ENCODE peak calls at places on chromosomes 5 and 9, in ten cellular contexts. I, B, T, K, M, A, G, J, L and F are unnamed samples.
A peak's percentile ranks its signal among the peaks of the same experiment; 100 is the strongest.

GRCh38 chr5:96219580-96220281 is 213.3 kb downstream of the PCSK1 start:
- DNase-seq in J (no peak), K (no peak), G (no peak), A (no peak), T (no peak), B (no peak), M (no peak), L (no peak), I (no peak), F (no peak)

GRCh38 chr5:167657016-167657415 is 634.4 kb upstream of the WWC1 start:
- DNase-seq in L (no peak), B (no peak), T (no peak), K (no peak), I (no peak), M (no peak), G (no peak), J (peak; percentile 23), A (no peak), F (no peak)

GRCh38 chr9:88420227-88420626 is 32.0 kb downstream of the SPIN1 start:
- DNase-seq in K (no peak), I (no peak), G (no peak), T (no peak), L (no peak), J (no peak), B (no peak), A (no peak), M (no peak), F (no peak)

GRCh38 chr5:180803181-180804128 is 849 bp upstream of the MGAT1 start:
- DNase-seq in T (peak; percentile 85), M (peak; percentile 84), K (peak; percentile 72), A (no peak), I (peak; percentile 84), B (peak; percentile 83), J (peak; percentile 48), G (peak; percentile 71), L (peak; percentile 89), F (peak; percentile 77)

GRCh38 chr5:36875051-36875788 is 1.3 kb upstream of the NIPBL start:
- DNase-seq in A (peak; percentile 42), T (peak; percentile 58), M (peak; percentile 30), G (peak; percentile 63), I (peak; percentile 51), K (peak; percentile 39), J (peak; percentile 45), B (peak; percentile 72), L (peak; percentile 70), F (peak; percentile 62)

GRCh38 chr9:82489579-82489915 is 501.0 kb downstream of the SPATA31D1 start:
- DNase-seq in K (no peak), I (no peak), A (no peak), G (no peak), M (no peak), J (no peak), B (no peak), T (no peak), L (no peak), F (no peak)

GRCh38 chr5:62260510-62260909 is 45.5 kb upstream of the KIF2A start:
- DNase-seq in G (no peak), A (no peak), J (no peak), I (no peak), K (no peak), T (no peak), B (no peak), L (no peak), M (peak; percentile 35), F (no peak)

GRCh38 chr5:116841734-116842133 is 267.1 kb upstream of the SEMA6A start:
- DNase-seq in T (no peak), I (no peak), L (no peak), M (no peak), G (no peak), B (no peak), A (no peak), J (no peak), K (no peak), F (no peak)

GRCh38 chr5:43437062-43437660 is 25.0 kb upstream of the CCL28 start:
- DNase-seq in A (no peak), T (no peak), L (no peak), K (no peak), I (no peak), G (no peak), M (no peak), B (no peak), J (no peak), F (no peak)

GRCh38 chr5:175889910-175890684 is 18.7 kb downstream of the CPLX2 start:
- DNase-seq in I (no peak), M (peak; percentile 31), G (no peak), A (peak; percentile 63), L (no peak), J (no peak), K (peak; percentile 16), B (no peak), T (no peak), F (no peak)

GRCh38 chr5:154334406-154335041 is 111.3 kb upstream of the SAP30L start:
- DNase-seq in B (no peak), J (no peak), T (no peak), A (no peak), L (no peak), M (no peak), K (no peak), G (no peak), I (no peak), F (no peak)

GRCh38 chr9:136511670-136512592 is 29.1 kb upstream of the SEC16A start:
- DNase-seq in M (peak; percentile 30), I (peak; percentile 89), L (no peak), K (no peak), A (no peak), B (no peak), G (no peak), J (peak; percentile 38), T (no peak), F (no peak)

GRCh38 chr5:172005708-172006377 is 595 bp downstream of the FBXW11 start:
- DNase-seq in A (peak; percentile 22), T (peak; percentile 37), B (peak; percentile 68), G (peak; percentile 60), J (peak; percentile 37), L (peak; percentile 29), M (peak; percentile 40), I (peak; percentile 28), K (peak; percentile 38), F (peak; percentile 74)

DNA sequence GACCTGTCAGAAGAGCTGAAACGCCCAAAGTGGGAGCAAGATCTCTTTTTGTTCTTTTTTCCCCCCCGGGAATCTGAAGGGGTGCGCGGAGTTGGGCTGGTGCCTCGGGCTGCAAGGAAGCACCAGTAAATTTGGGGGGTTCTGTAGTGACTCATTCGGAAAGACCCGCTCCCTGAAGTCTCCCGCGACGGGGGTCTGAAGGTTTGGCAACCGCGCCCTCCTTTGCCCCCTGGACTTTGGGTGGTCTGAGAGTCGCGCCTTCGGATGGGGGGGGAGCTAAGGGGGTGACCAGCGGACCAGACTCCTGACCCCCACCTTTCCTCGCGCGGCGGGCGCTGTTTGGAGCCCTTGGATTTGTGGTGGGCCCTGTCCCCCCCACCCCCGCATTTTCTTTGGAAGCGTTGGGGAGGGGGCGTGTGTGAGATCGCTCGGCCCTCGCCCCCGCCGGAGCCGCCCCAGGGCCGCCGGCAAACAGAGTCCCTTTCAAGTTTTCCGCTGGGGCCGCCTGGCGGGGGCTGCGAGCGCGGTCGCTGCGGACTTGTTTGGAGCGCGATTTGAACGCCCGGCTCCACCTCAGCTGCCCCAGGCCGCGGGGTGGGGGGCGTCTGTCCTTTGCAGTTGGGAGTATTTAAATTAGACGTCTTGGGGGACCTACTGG is 2.0 kb downstream of the CXXC5 start:
- DNase-seq in G (peak; percentile 58), B (peak; percentile 79), A (peak; percentile 72), K (no peak), I (peak; percentile 70), M (no peak), T (peak; percentile 55), J (no peak), L (no peak), F (peak; percentile 73)
- H3K4me1 ChIP-seq in G (peaks cover 36% of the 10 kb centered on the region), B (peaks cover 61% of the 10 kb centered on the region), A (peaks cover 45% of the 10 kb centered on the region), K (peaks cover 28% of the 10 kb centered on the region), I (peaks cover 59% of the 10 kb centered on the region), M (peaks cover 57% of the 10 kb centered on the region), T (peaks cover 71% of the 10 kb centered on the region), J (peaks cover 40% of the 10 kb centered on the region), L (peaks cover 65% of the 10 kb centered on the region), F (peaks cover 52% of the 10 kb centered on the region)

GRCh38 chr9:105127863-105128220 is 116.6 kb upstream of the SLC44A1 start:
- DNase-seq in I (no peak), M (no peak), J (no peak), L (peak; percentile 79), T (no peak), B (no peak), K (peak; percentile 73), A (no peak), G (no peak), F (no peak)

GRCh38 chr9:105129731-105130130 is 114.7 kb upstream of the SLC44A1 start:
- DNase-seq in L (no peak), J (no peak), G (no peak), M (no peak), K (no peak), T (no peak), B (no peak), I (no peak), A (no peak), F (no peak)

GRCh38 chr9:105126233-105126632 is 118.2 kb upstream of the SLC44A1 start:
- DNase-seq in T (no peak), B (no peak), G (no peak), M (no peak), K (no peak), I (no peak), J (no peak), A (no peak), L (no peak), F (no peak)

GRCh38 chr9:105132006-105132405 is 112.4 kb upstream of the SLC44A1 start:
- DNase-seq in G (no peak), B (no peak), K (no peak), I (no peak), A (no peak), J (no peak), L (no peak), M (no peak), T (no peak), F (no peak)

DNA sequence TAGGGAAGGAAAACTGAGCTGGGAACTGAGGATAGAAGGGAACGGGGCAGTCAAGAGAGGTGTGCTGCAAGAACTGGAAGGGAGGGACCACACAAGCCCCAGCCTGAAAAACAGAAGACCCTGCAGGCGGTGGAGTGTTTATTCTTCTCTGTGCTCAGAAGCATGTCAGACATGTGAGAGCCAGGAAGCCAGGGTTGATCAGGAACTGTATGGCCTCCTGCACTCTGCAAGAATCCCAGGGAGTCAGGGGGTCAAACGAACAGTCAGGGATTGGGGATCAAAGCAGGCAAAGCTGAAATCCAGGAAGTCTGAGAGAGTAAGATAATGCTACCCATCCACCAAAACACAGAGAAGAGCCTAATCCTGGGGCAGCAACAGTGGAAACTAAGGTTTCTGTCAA is 115.5 kb upstream of the SLC44A1 start:
- DNase-seq in B (no peak), T (no peak), G (no peak), J (no peak), M (no peak), K (no peak), L (no peak), I (no peak), A (no peak), F (no peak)
- H3K4me1 ChIP-seq in B (no peaks in the 10 kb centered on the region), T (peaks cover 21% of the 10 kb centered on the region), G (peaks cover 15% of the 10 kb centered on the region), J (no peaks in the 10 kb centered on the region), M (no peaks in the 10 kb centered on the region), K (peaks cover 3% of the 10 kb centered on the region), L (peaks cover 40% of the 10 kb centered on the region), I (peaks cover 11% of the 10 kb centered on the region), A (no peaks in the 10 kb centered on the region), F (no peaks in the 10 kb centered on the region)

GRCh38 chr5:169762338-169763095 is 125.4 kb downstream of the DOCK2 start:
- DNase-seq in I (no peak), A (no peak), J (no peak), M (no peak), T (no peak), B (no peak), K (no peak), G (no peak), L (no peak), F (no peak)
- H3K4me1 ChIP-seq in I (no peaks in the 10 kb centered on the region), A (no peaks in the 10 kb centered on the region), J (no peaks in the 10 kb centered on the region), M (peaks cover 3% of the 10 kb centered on the region), T (no peaks in the 10 kb centered on the region), B (no peaks in the 10 kb centered on the region), K (no peaks in the 10 kb centered on the region), G (no peaks in the 10 kb centered on the region), L (no peaks in the 10 kb centered on the region), F (peaks cover 20% of the 10 kb centered on the region)

GRCh38 chr9:132235125-132235524 is 73.3 kb downstream of the NTNG2 start:
- DNase-seq in L (no peak), A (no peak), J (no peak), I (no peak), K (no peak), G (no peak), B (no peak), T (no peak), M (no peak), F (no peak)
- H3K4me1 ChIP-seq in L (peaks cover 6% of the 10 kb centered on the region), A (peaks cover 12% of the 10 kb centered on the region), J (peaks cover 2% of the 10 kb centered on the region), I (peaks cover 7% of the 10 kb centered on the region), K (no peaks in the 10 kb centered on the region), G (no peaks in the 10 kb centered on the region), B (peaks cover 2% of the 10 kb centered on the region), T (no peaks in the 10 kb centered on the region), M (peaks cover 7% of the 10 kb centered on the region), F (peaks cover 3% of the 10 kb centered on the region)